ENCODE peak calls at places on chromosomes 16 and 17, in four cellular contexts. One of them, this sample, is unnamed.

GRCh38 chr16:74304164-74304834 is 7.7 kb downstream of the PSMD7 start:
- DNase-seq in K562: no peak
- DNase-seq in HL-60: no peak
- DNase-seq in GM12878: no peak
- DNase-seq in this sample: no peak

GRCh38 chr16:3223913-3224515 is 10.9 kb downstream of the ZNF200 start:
- DNase-seq in HL-60: no peak
- DNase-seq in K562: no peak
- DNase-seq in GM12878: no peak
- DNase-seq in this sample: no peak

GRCh38 chr17:47287639-47288038 is 34.0 kb downstream of the ITGB3 start:
- DNase-seq in HL-60: no peak
- DNase-seq in K562: no peak
- DNase-seq in GM12878: no peak
- DNase-seq in this sample: no peak

GRCh38 chr17:16100737-16101400 is 101.2 kb downstream of the TTC19 start:
- DNase-seq in K562: no peak
- DNase-seq in HL-60: no peak
- DNase-seq in GM12878: no peak
- DNase-seq in this sample: no peak

GRCh38 chr16:27816561-27816960 is 247.0 kb downstream of the GSG1L start:
- DNase-seq in K562: no peak
- DNase-seq in GM12878: no peak
- DNase-seq in HL-60: no peak
- DNase-seq in this sample: no peak

GRCh38 chr17:3843935-3844516 is 2.0 kb downstream of the NCBP3 start:
- DNase-seq in GM12878: no peak
- DNase-seq in K562: peak
- DNase-seq in HL-60: peak
- DNase-seq in this sample: no peak

GRCh38 chr17:55177159-55177913 is 87.4 kb upstream of the HLF start:
- DNase-seq in GM12878: no peak
- DNase-seq in K562: no peak
- DNase-seq in HL-60: no peak
- DNase-seq in this sample: no peak

GRCh38 chr16:19396555-19397011 is 21.1 kb upstream of the TMC5 start:
- DNase-seq in HL-60: peak
- DNase-seq in K562: no peak
- DNase-seq in GM12878: no peak
- DNase-seq in this sample: no peak

GRCh38 chr16:53913082-53913870 is 209.3 kb downstream of the FTO start:
- DNase-seq in HL-60: no peak
- DNase-seq in GM12878: no peak
- DNase-seq in K562: no peak
- DNase-seq in this sample: no peak

GRCh38 chr17:79294459-79295071 is 219.9 kb downstream of the ENGASE start:
- DNase-seq in K562: peak
- DNase-seq in HL-60: no peak
- DNase-seq in GM12878: no peak
- DNase-seq in this sample: no peak

GRCh38 chr16:68711421-68712139 is 25.5 kb upstream of the CDH1 start:
- DNase-seq in GM12878: no peak
- DNase-seq in K562: peak
- DNase-seq in HL-60: peak
- DNase-seq in this sample: no peak

GRCh38 chr17:5281814-5282638 is at the start of gene RABEP1:
- DNase-seq in K562: peak
- DNase-seq in HL-60: peak
- DNase-seq in GM12878: peak
- DNase-seq in this sample: peak
- TF ChIP-seq SPI1 in K562: no peak
- TF ChIP-seq SPI1 in HL-60: no peak
- TF ChIP-seq SPI1 in GM12878: no peak
- TF ChIP-seq SPI1 in this sample: no peak

GRCh38 chr16:87129771-87130170 is 187.4 kb downstream of the C16orf95 start:
- DNase-seq in K562: no peak
- DNase-seq in HL-60: no peak
- DNase-seq in GM12878: no peak
- DNase-seq in this sample: no peak
- TF ChIP-seq SPI1 in K562: no peak
- TF ChIP-seq SPI1 in HL-60: no peak
- TF ChIP-seq SPI1 in GM12878: no peak
- TF ChIP-seq SPI1 in this sample: no peak

GRCh38 chr17:78268960-78269892 is 37.8 kb downstream of the TMEM235 start:
- DNase-seq in K562: no peak
- DNase-seq in GM12878: no peak
- DNase-seq in HL-60: no peak
- DNase-seq in this sample: no peak
- TF ChIP-seq SPI1 in K562: no peak
- TF ChIP-seq SPI1 in GM12878: no peak
- TF ChIP-seq SPI1 in HL-60: no peak
- TF ChIP-seq SPI1 in this sample: no peak

DNA sequence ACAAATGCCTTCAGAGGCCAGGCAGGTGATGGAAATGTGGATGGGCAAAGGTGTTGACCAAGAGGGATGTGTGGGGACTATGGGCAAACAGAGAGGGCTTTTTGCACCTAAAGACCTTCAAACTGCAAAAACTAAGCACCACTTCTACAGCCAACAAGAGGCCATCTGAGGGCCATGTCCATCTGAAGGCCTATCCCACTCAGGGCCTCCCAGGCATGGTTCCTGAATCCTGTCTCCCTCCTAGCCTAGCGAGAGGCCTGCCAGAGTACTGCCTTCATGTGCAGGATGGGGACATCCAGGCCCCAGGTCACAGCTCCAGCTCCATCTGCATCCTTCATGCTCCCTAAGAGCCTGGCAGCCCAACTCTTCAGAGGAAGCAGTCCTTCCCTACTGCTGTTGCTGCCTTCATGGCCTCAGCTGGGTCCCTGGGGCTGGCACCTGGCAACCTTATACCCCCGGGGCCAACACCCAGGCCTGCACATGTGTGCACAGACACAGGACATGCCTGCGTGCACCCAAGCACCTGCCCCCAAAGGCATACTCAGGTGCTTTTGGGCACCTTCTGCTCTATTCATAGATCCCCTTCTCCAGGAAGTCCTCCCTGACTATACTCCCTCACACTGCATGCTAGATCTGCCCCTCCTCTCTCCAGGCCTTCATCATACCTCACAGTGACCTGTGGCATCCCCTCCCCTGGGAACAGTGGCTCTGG is 95.2 kb downstream of the C16orf78 start:
- DNase-seq in HL-60: no peak
- DNase-seq in GM12878: no peak
- DNase-seq in K562: no peak
- DNase-seq in this sample: no peak
- TF ChIP-seq SPI1 in HL-60: no peak
- TF ChIP-seq SPI1 in GM12878: no peak
- TF ChIP-seq SPI1 in K562: no peak
- TF ChIP-seq SPI1 in this sample: no peak

GRCh38 chr17:76382305-76382802 is 2.1 kb upstream of the SPHK1 start:
- DNase-seq in GM12878: no peak
- DNase-seq in K562: peak
- DNase-seq in HL-60: peak
- DNase-seq in this sample: no peak
- TF ChIP-seq SPI1 in GM12878: no peak
- TF ChIP-seq SPI1 in K562: no peak
- TF ChIP-seq SPI1 in HL-60: no peak
- TF ChIP-seq SPI1 in this sample: no peak

GRCh38 chr17:59093702-59094231 is 12.9 kb downstream of the TRIM37 start:
- DNase-seq in GM12878: no peak
- DNase-seq in K562: no peak
- DNase-seq in HL-60: no peak
- DNase-seq in this sample: no peak
- TF ChIP-seq SPI1 in GM12878: no peak
- TF ChIP-seq SPI1 in K562: no peak
- TF ChIP-seq SPI1 in HL-60: no peak
- TF ChIP-seq SPI1 in this sample: no peak

GRCh38 chr17:50095626-50096037 is 481 bp downstream of the PDK2 start:
- DNase-seq in K562: no peak
- DNase-seq in HL-60: no peak
- DNase-seq in GM12878: no peak
- DNase-seq in this sample: no peak
- TF ChIP-seq SPI1 in K562: no peak
- TF ChIP-seq SPI1 in HL-60: no peak
- TF ChIP-seq SPI1 in GM12878: no peak
- TF ChIP-seq SPI1 in this sample: no peak